ENCODE peak calls at places on chromosome 15, in four cellular contexts. One of them, this sample, is unnamed.

GRCh38 chr15:25186411-25186810 is 231.6 kb downstream of the SNRPN start:
- DNase-seq in kidney epithelial cell: no peak
- DNase-seq in cardiac fibroblast: no peak
- DNase-seq in brain microvascular endothelial cell: no peak
- DNase-seq in this sample: no peak

GRCh38 chr15:42035362-42035761 is 14.5 kb upstream of the PLA2G4E start:
- DNase-seq in kidney epithelial cell: no peak
- DNase-seq in brain microvascular endothelial cell: no peak
- DNase-seq in cardiac fibroblast: peak; percentile 34
- DNase-seq in this sample: peak; percentile 8

GRCh38 chr15:100635406-100636071 is 33.1 kb downstream of the ASB7 start:
- DNase-seq in kidney epithelial cell: no peak
- DNase-seq in brain microvascular endothelial cell: no peak
- DNase-seq in cardiac fibroblast: no peak
- DNase-seq in this sample: no peak

GRCh38 chr15:98876461-98877369 is 130.9 kb downstream of the PGPEP1L start:
- DNase-seq in brain microvascular endothelial cell: no peak
- DNase-seq in kidney epithelial cell: no peak
- DNase-seq in cardiac fibroblast: no peak
- DNase-seq in this sample: peak; percentile 70

GRCh38 chr15:85289677-85290365 is 90.6 kb upstream of the AKAP13 start:
- DNase-seq in cardiac fibroblast: peak; percentile 71
- DNase-seq in kidney epithelial cell: no peak
- DNase-seq in brain microvascular endothelial cell: peak; percentile 34
- DNase-seq in this sample: peak; percentile 34

GRCh38 chr15:38547255-38547997 is 17.2 kb downstream of the RASGRP1 start:
- DNase-seq in kidney epithelial cell: no peak
- DNase-seq in brain microvascular endothelial cell: peak; percentile 20
- DNase-seq in cardiac fibroblast: peak; percentile 77
- DNase-seq in this sample: peak; percentile 42

GRCh38 chr15:58190419-58190818 is 52.2 kb downstream of the AQP9 start:
- DNase-seq in brain microvascular endothelial cell: no peak
- DNase-seq in cardiac fibroblast: no peak
- DNase-seq in kidney epithelial cell: no peak
- DNase-seq in this sample: no peak

GRCh38 chr15:53448215-53449001 is 311.1 kb downstream of the WDR72 start:
- DNase-seq in kidney epithelial cell: no peak
- DNase-seq in cardiac fibroblast: no peak
- DNase-seq in brain microvascular endothelial cell: no peak
- DNase-seq in this sample: no peak

GRCh38 chr15:78067328-78068241 is 9.9 kb downstream of the TBC1D2B start:
- DNase-seq in kidney epithelial cell: no peak
- DNase-seq in brain microvascular endothelial cell: no peak
- DNase-seq in cardiac fibroblast: no peak
- DNase-seq in this sample: peak; percentile 74

GRCh38 chr15:36883705-36884355 is 216.5 kb downstream of the MEIS2 start:
- DNase-seq in brain microvascular endothelial cell: peak; percentile 79
- DNase-seq in kidney epithelial cell: peak; percentile 32
- DNase-seq in cardiac fibroblast: peak; percentile 95
- DNase-seq in this sample: peak; percentile 89

GRCh38 chr15:75213212-75213767 is 11.6 kb downstream of the C15orf39 start:
- DNase-seq in kidney epithelial cell: no peak
- DNase-seq in brain microvascular endothelial cell: no peak
- DNase-seq in cardiac fibroblast: no peak
- DNase-seq in this sample: no peak

GRCh38 chr15:64288577-64288976 is 67.4 kb downstream of the CSNK1G1 start:
- DNase-seq in brain microvascular endothelial cell: no peak
- DNase-seq in cardiac fibroblast: no peak
- DNase-seq in kidney epithelial cell: no peak
- DNase-seq in this sample: peak; percentile 86

GRCh38 chr15:83287541-83288027 is 3.1 kb upstream of the BNC1 start:
- DNase-seq in cardiac fibroblast: peak; percentile 93
- DNase-seq in brain microvascular endothelial cell: peak; percentile 94
- DNase-seq in kidney epithelial cell: peak; percentile 89
- DNase-seq in this sample: peak; percentile 82

GRCh38 chr15:63173116-63173470 is 15.8 kb upstream of the RPS27L start:
- DNase-seq in kidney epithelial cell: no peak
- DNase-seq in brain microvascular endothelial cell: no peak
- DNase-seq in cardiac fibroblast: no peak
- DNase-seq in this sample: no peak
- H3K4me3 ChIP-seq in kidney epithelial cell: no peak overlapping the region
- H3K4me3 ChIP-seq in brain microvascular endothelial cell: no peak overlapping the region
- H3K4me3 ChIP-seq in cardiac fibroblast: no peak overlapping the region
- H3K4me3 ChIP-seq in this sample: no peak overlapping the region

DNA sequence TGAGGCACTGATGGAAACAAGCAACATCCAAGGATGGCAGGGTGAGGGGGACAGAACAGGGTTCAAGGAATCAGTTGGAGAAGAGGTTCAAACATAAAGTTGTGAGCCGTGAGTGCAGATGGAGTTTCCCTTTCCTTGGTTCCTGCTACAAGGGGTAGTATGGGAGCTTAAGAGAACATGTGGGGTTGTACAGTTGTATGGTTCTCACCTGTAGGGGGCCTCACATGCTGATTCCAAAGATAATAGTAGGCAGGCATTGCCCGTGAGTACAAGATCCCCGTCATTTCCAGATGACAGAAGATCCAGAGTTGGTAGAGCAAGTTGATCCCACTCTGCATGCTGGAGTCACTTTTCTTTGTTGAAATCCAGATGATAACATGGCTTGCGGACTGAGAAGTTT is 141.7 kb downstream of the THSD4 start:
- DNase-seq in kidney epithelial cell: no peak
- DNase-seq in brain microvascular endothelial cell: no peak
- DNase-seq in cardiac fibroblast: no peak
- DNase-seq in this sample: no peak
- TF ChIP-seq CTCF in kidney epithelial cell: no peak
- TF ChIP-seq CTCF in brain microvascular endothelial cell: peak; percentile 10
- TF ChIP-seq CTCF in cardiac fibroblast: no peak
- TF ChIP-seq CTCF in this sample: no peak

GRCh38 chr15:88609344-88609743 is 11.8 kb upstream of the AEN start:
- DNase-seq in kidney epithelial cell: no peak
- DNase-seq in cardiac fibroblast: no peak
- DNase-seq in brain microvascular endothelial cell: no peak
- DNase-seq in this sample: no peak
- H3K4me3 ChIP-seq in kidney epithelial cell: no peak overlapping the region
- H3K4me3 ChIP-seq in cardiac fibroblast: no peak overlapping the region
- H3K4me3 ChIP-seq in brain microvascular endothelial cell: no peak overlapping the region
- H3K4me3 ChIP-seq in this sample: no peak overlapping the region

DNA sequence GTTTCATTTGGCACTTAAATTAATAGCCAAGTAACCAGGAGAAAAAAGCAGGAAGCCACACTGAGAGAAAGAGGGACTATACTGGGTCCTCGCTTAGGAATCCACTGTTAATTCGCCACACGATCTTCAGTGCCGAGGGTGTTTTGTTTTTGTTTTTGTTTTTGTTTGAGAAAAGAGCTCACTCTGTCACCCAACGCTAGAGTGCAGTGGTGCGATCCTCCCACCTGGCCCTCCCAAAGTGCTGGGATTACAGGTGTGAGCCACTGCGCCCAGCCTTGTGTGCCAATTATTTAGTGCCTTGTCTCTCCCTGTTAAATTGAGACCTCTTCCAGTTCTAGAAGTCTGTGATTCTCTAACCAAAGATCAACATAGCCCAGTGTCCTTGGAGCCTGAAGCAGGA is 53.8 kb upstream of the TPM1 start:
- DNase-seq in cardiac fibroblast: no peak
- DNase-seq in kidney epithelial cell: no peak
- DNase-seq in brain microvascular endothelial cell: no peak
- DNase-seq in this sample: no peak
- TF ChIP-seq CTCF in cardiac fibroblast: no peak
- TF ChIP-seq CTCF in kidney epithelial cell: no peak
- TF ChIP-seq CTCF in brain microvascular endothelial cell: no peak
- TF ChIP-seq CTCF in this sample: no peak

DNA sequence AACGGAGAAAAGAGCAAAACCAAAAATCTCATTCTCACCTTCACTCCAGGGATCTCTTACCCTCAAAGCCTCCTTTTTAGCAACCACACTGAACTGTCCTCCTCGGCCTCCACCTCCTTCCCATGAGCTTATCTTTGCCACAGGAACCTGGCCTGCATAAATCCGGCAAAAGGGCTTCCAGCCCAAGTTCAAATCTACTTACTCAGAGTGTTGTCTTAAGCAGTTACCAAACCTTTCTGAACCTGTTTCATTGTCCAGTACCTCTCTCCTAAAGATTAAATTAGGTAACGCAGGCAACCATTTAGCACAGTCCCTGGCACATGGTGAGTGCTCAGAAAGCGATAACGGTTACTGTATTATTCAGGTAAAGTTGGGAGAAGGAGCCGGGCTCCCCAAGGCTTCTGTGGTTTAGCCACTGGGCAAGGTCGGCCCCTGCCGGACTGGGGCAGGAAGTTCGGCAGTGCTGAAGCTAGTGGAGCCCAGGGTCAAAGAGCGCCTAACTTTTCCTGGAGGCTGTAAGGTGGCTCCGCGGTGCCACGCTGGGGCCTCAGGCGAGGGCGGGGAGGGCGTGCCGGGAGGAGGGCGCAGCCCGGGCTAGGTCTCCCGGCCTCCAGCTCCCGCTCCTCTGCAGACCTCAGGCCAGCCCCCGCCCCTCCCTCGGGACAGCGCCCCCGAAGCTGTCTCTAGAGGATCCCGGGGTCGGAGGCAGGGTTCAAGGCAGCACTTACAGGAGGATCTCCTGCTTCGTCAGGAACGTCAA is 620 bp downstream of the CIB1 start:
- DNase-seq in kidney epithelial cell: no peak
- DNase-seq in cardiac fibroblast: peak; percentile 53
- DNase-seq in brain microvascular endothelial cell: peak; percentile 14
- DNase-seq in this sample: peak; percentile 58
- H3K4me3 ChIP-seq in kidney epithelial cell: peak overlapping the region; percentile 75
- H3K4me3 ChIP-seq in cardiac fibroblast: peak overlapping the region; percentile 84
- H3K4me3 ChIP-seq in brain microvascular endothelial cell: peak overlapping the region; percentile 85
- H3K4me3 ChIP-seq in this sample: peak overlapping the region; percentile 89

GRCh38 chr15:88450125-88450798 is 16.9 kb downstream of the MRPL46 start:
- DNase-seq in kidney epithelial cell: no peak
- DNase-seq in brain microvascular endothelial cell: peak; percentile 79
- DNase-seq in cardiac fibroblast: peak; percentile 71
- DNase-seq in this sample: peak; percentile 61
- TF ChIP-seq CTCF in kidney epithelial cell: peak; percentile 88
- TF ChIP-seq CTCF in brain microvascular endothelial cell: peak; percentile 92
- TF ChIP-seq CTCF in cardiac fibroblast: peak; percentile 84
- TF ChIP-seq CTCF in this sample: peak; percentile 84

GRCh38 chr15:60154764-60155163 is 150.7 kb downstream of the FOXB1 start:
- DNase-seq in cardiac fibroblast: no peak
- DNase-seq in kidney epithelial cell: no peak
- DNase-seq in brain microvascular endothelial cell: no peak
- DNase-seq in this sample: no peak
- H3K4me3 ChIP-seq in cardiac fibroblast: no peak overlapping the region
- H3K4me3 ChIP-seq in kidney epithelial cell: no peak overlapping the region
- H3K4me3 ChIP-seq in brain microvascular endothelial cell: no peak overlapping the region
- H3K4me3 ChIP-seq in this sample: no peak overlapping the region